ENCODE peak calls at places on chromosomes 3 and 15, in nine cellular contexts. Y, I, D, R, U, F, M, K and T are unnamed samples.

GRCh38 chr3:13086594-13086993 is 13.4 kb upstream of the IQSEC1 start:
- DNase-seq in F (no peak), D (peak), U (no peak), M (no peak), R (peak), I (no peak), Y (no peak), K (no peak), T (no peak)

GRCh38 chr3:23961064-23961463 is 16.0 kb downstream of the NR1D2 start:
- DNase-seq in R (no peak), U (peak), Y (no peak), I (no peak), D (peak), F (no peak), M (no peak), K (no peak), T (no peak)

GRCh38 chr15:42139596-42139995 is 16.8 kb downstream of the PLA2G4F start:
- DNase-seq in F (no peak), M (no peak), R (no peak), K (no peak), I (no peak), Y (no peak), D (no peak), U (no peak), T (no peak)

GRCh38 chr15:51121118-51121517 is 26.4 kb upstream of the TNFAIP8L3 start:
- DNase-seq in R (no peak), Y (no peak), F (peak), K (no peak), D (peak), M (peak), U (peak), I (no peak), T (peak)

GRCh38 chr15:74906193-74906449 is 530 bp downstream of the FAM219B start:
- DNase-seq in I (peak), D (peak), R (no peak), F (peak), Y (no peak), U (no peak), K (peak), M (peak), T (no peak)

GRCh38 chr3:140537075-140537474 is 140.8 kb upstream of the TRIM42 start:
- DNase-seq in F (no peak), Y (no peak), I (no peak), U (no peak), M (no peak), K (no peak), R (no peak), D (peak), T (no peak)

GRCh38 chr3:66534304-66534703 is 33.5 kb upstream of the LRIG1 start:
- DNase-seq in M (no peak), R (no peak), D (no peak), I (no peak), K (no peak), Y (no peak), U (no peak), F (peak), T (no peak)

GRCh38 chr15:31098491-31098917 is 3.0 kb downstream of the TRPM1 start:
- DNase-seq in D (no peak), Y (no peak), U (no peak), K (no peak), I (no peak), F (no peak), R (no peak), M (no peak), T (no peak)

GRCh38 chr3:27643355-27643754 is 78.8 kb downstream of the EOMES start:
- DNase-seq in M (peak), U (peak), D (no peak), I (no peak), F (no peak), R (no peak), K (no peak), Y (no peak), T (no peak)

GRCh38 chr15:74362482-74362881 is 5.0 kb downstream of the CYP11A1 start:
- DNase-seq in R (no peak), Y (no peak), D (no peak), U (no peak), I (no peak), M (no peak), K (no peak), F (no peak), T (no peak)